ENCODE peak calls at places on chromosome 9, in ten cellular contexts. D is GM23248; O is stimulated activated CD8-positive, alpha-beta memory T cell treated with anti-CD3 and anti-CD28 coated beads, Interleukin-12 subunit alpha, Interleukin-12 subunit beta, amount 100 ng/mL, for 4 hours; Z is A172; U is Peyer's patch; I is fibroblast of the aortic adventitia; F is keratinocyte; N is AG09319; J is neural progenitor cell; Q is HTR-8/SVneo. S is an unnamed sample.

GRCh38 chr9:76181020-76181641 is 213.1 kb downstream of the RFK start:
- DNase-seq in D (peak; percentile 68), O (no peak), Z (peak; percentile 90), U (no peak), I (peak; percentile 60), F (peak; percentile 72), N (no peak), J (no peak), Q (no peak), S (no peak)

GRCh38 chr9:131029574-131029952 is 20.6 kb downstream of the LAMC3 start:
- DNase-seq in D (no peak), O (no peak), Z (no peak), U (no peak), I (no peak), F (no peak), N (no peak), J (no peak), Q (no peak), S (no peak)

GRCh38 chr9:4206718-4207117 is 93.2 kb downstream of the GLIS3 start:
- DNase-seq in D (no peak), O (no peak), Z (no peak), U (no peak), I (peak; percentile 22), F (no peak), N (no peak), J (no peak), Q (no peak), S (no peak)

GRCh38 chr9:72839140-72839539 is 113.7 kb downstream of the ALDH1A1 start:
- DNase-seq in D (no peak), O (no peak), Z (no peak), U (no peak), I (peak; percentile 25), F (no peak), N (no peak), J (no peak), Q (no peak), S (no peak)

GRCh38 chr9:126164796-126165525 is 161.7 kb upstream of the MVB12B start:
- DNase-seq in D (no peak), O (no peak), Z (no peak), U (no peak), I (no peak), F (no peak), N (no peak), J (no peak), Q (no peak), S (no peak)

GRCh38 chr9:135991771-135992170 is 30.6 kb upstream of the UBAC1 start:
- DNase-seq in D (no peak), O (no peak), Z (no peak), U (no peak), I (no peak), F (no peak), N (no peak), J (no peak), Q (no peak), S (no peak)

GRCh38 chr9:5869315-5870019 is 21.2 kb upstream of the MLANA start:
- DNase-seq in D (peak; percentile 8), O (no peak), Z (no peak), U (no peak), I (no peak), F (no peak), N (no peak), J (peak; percentile 20), Q (no peak), S (no peak)

GRCh38 chr9:124010665-124011321 is 775 bp upstream of the LHX2 start:
- DNase-seq in D (peak; percentile 67), O (no peak), Z (peak; percentile 16), U (no peak), I (no peak), F (no peak), N (no peak), J (peak; percentile 89), Q (no peak), S (no peak)

GRCh38 chr9:128244443-128245226 is 31.2 kb downstream of the GOLGA2 start:
- DNase-seq in D (peak; percentile 95), O (no peak), Z (no peak), U (peak; percentile 27), I (peak; percentile 90), F (no peak), N (peak; percentile 91), J (peak; percentile 62), Q (no peak), S (no peak)

GRCh38 chr9:115391166-115391825 is 273.3 kb upstream of the TNC start:
- DNase-seq in D (peak; percentile 55), O (no peak), Z (no peak), U (no peak), I (no peak), F (no peak), N (no peak), J (no peak), Q (no peak), S (no peak)

S was measured in C1 segment of cervical spinal cord.